ENCODE peak calls at places on chromosomes 3 and 15, in five cellular contexts. T is H9, Z is IMR-90, G is neuronal stem cell, P is H1. H is an unnamed sample.

GRCh38 chr3:20125289-20125688 is 60.7 kb downstream of the SGO1 start:
- DNase-seq in T (no peak), Z (no peak), G (no peak), P (no peak), H (no peak)

GRCh38 chr3:16048435-16049318 is 125.8 kb upstream of the GALNT15 start:
- DNase-seq in T (peak), Z (peak), G (peak), P (no peak), H (peak)

GRCh38 chr15:88637841-88638625 is 783 bp upstream of the ISG20 start:
- DNase-seq in T (no peak), Z (no peak), G (no peak), P (no peak), H (no peak)

GRCh38 chr3:152175576-152175883 is 93.2 kb upstream of the MBNL1 start:
- DNase-seq in T (no peak), Z (peak), G (no peak), P (no peak), H (peak)

GRCh38 chr15:63061971-63062370 is 19.4 kb downstream of the TPM1 start:
- DNase-seq in T (no peak), Z (peak), G (no peak), P (no peak), H (no peak)

GRCh38 chr3:113746955-113747718 is at the start of gene ATP6V1A:
- DNase-seq in T (peak), Z (no peak), G (peak), P (peak), H (peak)

GRCh38 chr3:133944641-133945441 is 49.2 kb upstream of the RAB6B start:
- DNase-seq in T (no peak), Z (peak), G (no peak), P (no peak), H (peak)

GRCh38 chr15:45585069-45585468 is 2.1 kb upstream of the BLOC1S6 start:
- DNase-seq in T (no peak), Z (no peak), G (no peak), P (no peak), H (no peak)

GRCh38 chr3:187750041-187750512 is 4.8 kb upstream of the BCL6 start:
- DNase-seq in T (peak), Z (peak), G (peak), P (peak), H (peak)

GRCh38 chr3:57006949-57007419 is 53.5 kb upstream of the SPATA12 start:
- DNase-seq in T (peak), Z (peak), G (no peak), P (peak), H (peak)

GRCh38 chr15:40901053-40901443 is 6.8 kb downstream of the VPS18 start:
- DNase-seq in T (no peak), Z (no peak), G (no peak), P (no peak), H (no peak)

GRCh38 chr3:167350245-167350862 is 29.7 kb downstream of the ZBBX start:
- DNase-seq in T (no peak), Z (no peak), G (peak), P (no peak), H (peak)

GRCh38 chr3:185365281-185366211 is 2.6 kb downstream of the MAP3K13 start:
- DNase-seq in T (no peak), Z (no peak), G (no peak), P (no peak), H (no peak)

GRCh38 chr15:51861557-51862350 is 32.3 kb downstream of the TMOD3 start:
- DNase-seq in T (no peak), Z (no peak), G (no peak), P (no peak), H (no peak)

GRCh38 chr15:37095993-37096877 is 4.1 kb downstream of the MEIS2 start:
- DNase-seq in T (peak), Z (no peak), G (peak), P (peak), H (peak)

GRCh38 chr3:9947025-9947995 is 4.9 kb downstream of the PRRT3 start:
- DNase-seq in T (peak), Z (peak), G (peak), P (peak), H (peak)

GRCh38 chr3:20056727-20057611 is 16.7 kb downstream of the KAT2B start:
- DNase-seq in T (no peak), Z (peak), G (no peak), P (no peak), H (peak)

GRCh38 chr3:183372911-183373310 is 55.5 kb downstream of the MCF2L2 start:
- DNase-seq in T (no peak), Z (no peak), G (no peak), P (no peak), H (no peak)

GRCh38 chr3:134708025-134708597 is 57.3 kb upstream of the KY start:
- DNase-seq in T (no peak), Z (peak), G (no peak), P (no peak), H (no peak)

GRCh38 chr3:100024520-100025303 is 89.6 kb downstream of the FILIP1L start:
- DNase-seq in T (no peak), Z (no peak), G (no peak), P (no peak), H (peak)

GRCh38 chr3:180179562-180179961 is 142.8 kb upstream of the PEX5L start:
- DNase-seq in T (no peak), Z (no peak), G (no peak), P (no peak), H (no peak)

GRCh38 chr15:89760303-89761008 is 9.4 kb upstream of the MESP1 start:
- DNase-seq in T (peak), Z (peak), G (peak), P (peak), H (peak)

GRCh38 chr3:11944052-11944673 is 60.0 kb upstream of the SYN2 start:
- DNase-seq in T (peak), Z (peak), G (no peak), P (peak), H (no peak)

GRCh38 chr3:36496734-36497133 is 116.4 kb downstream of the STAC start:
- DNase-seq in T (no peak), Z (no peak), G (no peak), P (no peak), H (peak)

GRCh38 chr3:36957072-36957471 is 12.2 kb upstream of the TRANK1 start:
- DNase-seq in T (peak), Z (no peak), G (no peak), P (peak), H (no peak)

GRCh38 chr3:38126121-38126892 is 10.6 kb downstream of the ACAA1 start:
- DNase-seq in T (no peak), Z (no peak), G (no peak), P (no peak), H (no peak)

GRCh38 chr3:55873523-55874254 is 386.6 kb upstream of the WNT5A start:
- DNase-seq in T (no peak), Z (peak), G (no peak), P (no peak), H (peak)

GRCh38 chr3:76063019-76063418 is 277.7 kb upstream of the ZNF717 start:
- DNase-seq in T (no peak), Z (peak), G (no peak), P (no peak), H (peak)

GRCh38 chr3:116350119-116350733 is 95.1 kb downstream of the LSAMP start:
- DNase-seq in T (no peak), Z (no peak), G (no peak), P (no peak), H (peak)

GRCh38 chr3:197302033-197302432 is 3.6 kb upstream of the DLG1 start:
- DNase-seq in T (no peak), Z (no peak), G (no peak), P (no peak), H (no peak)

GRCh38 chr3:113590983-113591382 is 58.6 kb downstream of the SIDT1 start:
- DNase-seq in T (no peak), Z (no peak), G (no peak), P (no peak), H (no peak)

GRCh38 chr15:22966321-22967083 is 13.7 kb downstream of the CYFIP1 start:
- DNase-seq in T (no peak), Z (no peak), G (no peak), P (no peak), H (no peak)

GRCh38 chr3:51385621-51386091 is 565 bp downstream of the MANF start:
- DNase-seq in T (no peak), Z (no peak), G (no peak), P (no peak), H (peak)

GRCh38 chr3:46979958-46980497 is 562 bp downstream of the NBEAL2 start:
- DNase-seq in T (no peak), Z (no peak), G (no peak), P (no peak), H (no peak)

GRCh38 chr3:66989860-66990696 is 8.0 kb upstream of the KBTBD8 start:
- DNase-seq in T (no peak), Z (no peak), G (no peak), P (no peak), H (no peak)
- H2BK15ac ChIP-seq in T (no peak), Z (no peak), G (no peak), P (no peak), H (no peak)

GRCh38 chr3:169668081-169668956 is 4.8 kb upstream of the MECOM start:
- DNase-seq in T (peak), Z (peak), G (peak), P (peak), H (peak)
- H4K91ac ChIP-seq in T (no peak), Z (no peak), G (no peak), P (no peak), H (no peak)

DNA sequence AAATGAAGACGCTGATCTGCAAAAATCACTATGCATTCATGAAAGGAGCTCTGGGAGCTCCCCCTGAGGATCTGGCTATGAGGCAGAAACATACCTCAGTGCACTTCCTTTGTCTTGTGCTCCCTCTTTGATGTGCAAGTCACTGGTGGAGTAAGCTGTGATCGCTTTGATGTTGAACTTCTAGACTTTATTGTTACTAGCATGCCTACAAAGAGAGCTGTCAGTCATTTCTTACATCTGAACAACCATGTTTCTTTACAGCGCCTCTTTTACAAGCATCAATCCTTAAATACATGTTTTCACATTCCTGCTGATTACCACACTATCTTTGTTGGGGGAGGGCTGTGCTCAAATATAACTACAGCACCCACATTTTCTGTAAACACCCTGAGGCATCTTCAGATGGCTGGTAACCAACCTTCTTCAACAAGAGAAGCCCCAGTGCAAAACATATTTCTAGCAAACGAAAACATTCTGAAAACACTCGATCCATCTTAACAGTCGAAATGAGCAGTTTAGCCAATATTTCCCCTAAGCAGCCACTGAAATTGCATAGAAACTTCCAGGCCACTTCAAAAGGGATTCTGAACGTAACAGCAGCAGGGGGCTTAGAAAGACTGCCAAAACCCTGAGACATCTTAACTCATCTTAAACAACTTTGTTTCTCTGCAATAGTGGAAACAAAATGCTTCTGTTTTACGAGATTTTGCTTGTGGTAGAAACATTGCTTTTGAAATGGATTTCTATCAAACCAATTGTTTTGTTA is 101.9 kb upstream of the ICE2 start:
- DNase-seq in T (no peak), Z (no peak), G (no peak), P (no peak), H (no peak)
- H2BK15ac ChIP-seq in T (no peak), Z (no peak), G (no peak), P (no peak), H (no peak)

GRCh38 chr3:25266677-25267076 is 161.4 kb upstream of the RARB start:
- DNase-seq in T (no peak), Z (no peak), G (no peak), P (no peak), H (no peak)

GRCh38 chr3:25262322-25262721 is 165.7 kb upstream of the RARB start:
- DNase-seq in T (no peak), Z (no peak), G (no peak), P (no peak), H (no peak)

GRCh38 chr3:25259871-25260270 is 168.2 kb upstream of the RARB start:
- DNase-seq in T (no peak), Z (no peak), G (peak), P (no peak), H (no peak)

GRCh38 chr3:25265284-25265683 is 162.8 kb upstream of the RARB start:
- DNase-seq in T (no peak), Z (no peak), G (no peak), P (no peak), H (no peak)
- H4K91ac ChIP-seq in T (no peak), Z (no peak), G (no peak), P (no peak), H (no peak)

GRCh38 chr3:3201584-3201983 is 22.1 kb upstream of the CRBN start:
- DNase-seq in T (no peak), Z (no peak), G (no peak), P (no peak), H (no peak)
- H2BK15ac ChIP-seq in T (no peak), Z (no peak), G (no peak), P (no peak), H (no peak)